ENCODE peak calls at places on chromosomes 4 and X, in nine cellular contexts. T is foreskin fibroblast, I is kidney epithelial cell, O is GM13976, N is IMR-90, P is cardiac fibroblast, Q is astrocyte of the cerebellum, V is HepG2, M is bronchial epithelial cell. D is an unnamed sample.

GRCh38 chrX:134460861-134461218 is 875 bp downstream of the HPRT1 start:
- DNase-seq in N (peak), M (peak), I (no peak), V (no peak), O (no peak), P (peak), Q (no peak), T (peak), D (no peak)

GRCh38 chr4:148060264-148061138 is 328.6 kb downstream of the ARHGAP10 start:
- DNase-seq in I (no peak), V (no peak), N (no peak), O (no peak), T (no peak), P (no peak), Q (no peak), M (peak), D (no peak)

GRCh38 chr4:7183780-7184460 is 8.4 kb upstream of the SORCS2 start:
- DNase-seq in P (no peak), I (no peak), V (no peak), M (no peak), N (no peak), Q (no peak), T (no peak), O (no peak), D (no peak)

GRCh38 chr4:24794916-24795665 is at the start of gene SOD3:
- DNase-seq in V (peak), I (peak), T (peak), N (peak), O (no peak), P (peak), Q (peak), M (peak), D (peak)

GRCh38 chr4:174757736-174758135 is 71.3 kb downstream of the GLRA3 start:
- DNase-seq in V (no peak), I (no peak), T (no peak), Q (no peak), M (no peak), O (no peak), P (no peak), N (no peak), D (no peak)

GRCh38 chrX:117743469-117744251 is 372.9 kb downstream of the KLHL13 start:
- DNase-seq in T (no peak), M (peak), O (no peak), I (no peak), V (peak), Q (no peak), N (peak), P (no peak), D (no peak)

GRCh38 chr4:126338572-126338971 is 1023.8 kb downstream of the FAT4 start:
- DNase-seq in V (no peak), I (no peak), Q (no peak), M (peak), N (no peak), P (no peak), T (no peak), O (no peak), D (no peak)

GRCh38 chr4:18813055-18813454 is 791.5 kb upstream of the LCORL start:
- DNase-seq in P (no peak), O (no peak), I (no peak), T (no peak), N (no peak), V (no peak), Q (no peak), M (no peak), D (no peak)

GRCh38 chr4:87052615-87053014 is 117.8 kb downstream of the AFF1 start:
- DNase-seq in N (no peak), V (no peak), I (no peak), M (no peak), Q (no peak), T (no peak), P (no peak), O (no peak), D (no peak)

GRCh38 chr4:167622481-167623240 is 388.4 kb upstream of the SPOCK3 start:
- DNase-seq in O (peak), T (peak), Q (peak), N (peak), V (peak), I (no peak), M (peak), P (peak), D (no peak)

GRCh38 chrX:40166582-40166981 is 68.8 kb upstream of the BCOR start:
- DNase-seq in O (no peak), P (peak), I (no peak), V (no peak), Q (no peak), T (peak), N (peak), M (no peak), D (no peak)

GRCh38 chr4:159204566-159204965 is 101.7 kb downstream of the RAPGEF2 start:
- DNase-seq in N (no peak), M (no peak), T (no peak), Q (no peak), V (no peak), I (no peak), O (no peak), P (no peak), D (no peak)

GRCh38 chrX:18676470-18676869 is 4.6 kb upstream of the RS1 start:
- DNase-seq in V (peak), Q (no peak), P (no peak), N (peak), M (no peak), T (peak), O (no peak), I (no peak), D (no peak)

GRCh38 chr4:55157559-55158277 is 32.3 kb upstream of the KDR start:
- DNase-seq in M (no peak), Q (no peak), V (no peak), O (no peak), N (no peak), I (no peak), T (peak), P (no peak), D (no peak)

GRCh38 chr4:11698846-11699590 is 270.3 kb upstream of the HS3ST1 start:
- DNase-seq in Q (peak), O (no peak), I (no peak), M (peak), T (peak), P (peak), N (peak), V (no peak), D (no peak)

GRCh38 chr4:7124643-7125442 is 57.0 kb upstream of the GRPEL1 start:
- DNase-seq in I (peak), N (peak), P (peak), T (peak), Q (peak), M (peak), O (no peak), V (peak), D (no peak)

GRCh38 chr4:123096038-123096437 is 173.6 kb upstream of the NUDT6 start:
- DNase-seq in I (no peak), V (peak), M (peak), N (no peak), T (peak), P (peak), O (no peak), Q (no peak), D (no peak)
- TF ChIP-seq CTCF in I (peak), V (peak), M (peak), N (no peak), T (peak), P (peak), O (no peak), Q (peak), D (no peak)

DNA sequence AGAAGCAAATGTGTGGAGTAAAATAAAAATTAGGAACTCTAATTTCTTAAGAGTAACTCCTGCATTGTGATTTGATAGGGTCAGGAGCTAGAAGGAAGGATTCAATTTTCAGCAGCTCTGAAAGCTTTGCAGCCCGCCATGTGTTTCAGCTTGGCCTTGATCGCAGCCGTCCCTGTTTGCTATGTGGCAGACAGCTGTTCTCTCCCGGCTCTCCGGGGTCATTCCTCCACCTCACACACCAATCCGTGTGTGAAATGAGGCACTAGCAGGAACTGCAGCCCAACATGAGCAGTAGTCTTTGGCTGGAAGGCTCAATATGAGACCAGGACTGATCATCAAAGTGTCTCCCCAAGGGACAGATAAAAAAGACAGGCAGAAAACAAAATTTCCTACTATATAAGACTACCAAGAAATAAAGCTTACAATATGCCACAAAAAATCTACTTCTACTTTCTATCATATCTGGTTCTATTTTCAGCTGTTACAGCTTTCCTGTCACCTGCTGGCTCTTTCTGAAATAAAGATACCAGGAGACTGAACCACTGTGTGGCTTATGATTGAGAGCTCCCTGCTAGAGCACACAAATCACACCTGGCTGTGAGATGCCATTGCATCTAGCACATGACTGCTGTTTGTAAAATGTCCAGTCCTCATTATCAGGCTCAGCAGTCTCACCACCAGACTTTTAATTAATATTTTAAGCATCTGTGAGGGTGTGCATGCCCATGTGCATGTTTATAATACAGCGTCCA is 44.1 kb upstream of the SEC24B start:
- DNase-seq in O (no peak), Q (no peak), I (no peak), T (peak), N (no peak), V (peak), M (no peak), P (no peak), D (no peak)
- TF ChIP-seq CTCF in O (no peak), Q (no peak), I (no peak), T (no peak), N (no peak), V (no peak), M (no peak), P (no peak), D (no peak)

GRCh38 chr4:89514811-89515210 is 207.2 kb upstream of the GPRIN3 start:
- DNase-seq in I (no peak), P (no peak), T (peak), M (no peak), N (no peak), O (no peak), Q (no peak), V (no peak), D (no peak)

GRCh38 chr4:89519771-89520170 is 212.2 kb upstream of the GPRIN3 start:
- DNase-seq in P (no peak), Q (no peak), I (no peak), M (no peak), T (no peak), V (no peak), O (no peak), N (no peak), D (no peak)

DNA sequence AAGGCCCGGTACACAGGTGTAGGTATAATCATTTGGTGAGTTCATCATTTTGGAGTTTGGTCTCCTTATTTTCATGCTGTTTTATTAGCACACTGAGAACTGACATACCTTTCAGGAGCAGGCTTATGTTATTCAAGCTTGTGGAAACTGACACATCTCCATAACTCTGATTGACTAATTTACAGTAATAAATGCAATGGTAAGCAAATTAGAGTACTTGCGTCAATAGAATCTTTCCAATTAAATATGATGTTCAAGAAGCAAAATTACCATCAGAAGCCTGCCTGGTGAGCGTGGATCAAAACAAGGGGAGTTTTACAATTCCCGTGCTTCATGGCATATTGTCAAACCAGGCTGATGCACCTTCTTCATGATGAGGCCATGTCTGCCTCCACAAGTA is 210.7 kb upstream of the GPRIN3 start:
- DNase-seq in Q (no peak), O (no peak), P (no peak), I (no peak), T (no peak), M (no peak), V (no peak), N (no peak), D (no peak)
- TF ChIP-seq CTCF in Q (no peak), O (no peak), P (no peak), I (no peak), T (no peak), M (no peak), V (no peak), N (no peak), D (no peak)

DNA sequence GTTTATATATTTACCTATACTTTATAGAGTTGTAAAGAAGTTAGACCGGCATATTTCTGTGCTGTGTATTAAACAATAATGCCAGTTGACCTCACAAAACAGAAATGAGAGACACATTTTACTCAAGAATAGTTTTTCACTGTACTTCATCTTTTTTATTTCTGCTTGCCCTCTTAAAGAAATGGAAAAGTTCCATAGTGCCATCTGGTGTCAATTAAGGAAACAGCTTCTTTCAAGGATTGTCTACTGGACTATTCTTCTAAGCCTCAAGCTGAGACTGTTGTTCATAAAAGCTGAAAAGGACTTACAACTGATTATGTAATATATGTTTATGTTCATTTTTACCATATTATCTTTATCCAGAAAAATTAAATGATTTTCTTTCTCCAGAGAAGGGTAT is 1523.8 kb downstream of the ARAP2 start:
- DNase-seq in T (peak), V (peak), I (peak), O (no peak), M (peak), Q (peak), N (peak), P (peak), D (no peak)
- TF ChIP-seq CTCF in T (peak), V (peak), I (peak), O (peak), M (peak), Q (peak), N (peak), P (peak), D (no peak)

GRCh38 chrX:79592259-79592658 is 225.1 kb upstream of the ITM2A start:
- DNase-seq in P (no peak), M (no peak), N (no peak), V (no peak), I (no peak), T (no peak), Q (no peak), O (no peak), D (no peak)
- TF ChIP-seq CTCF in P (no peak), M (no peak), N (peak), V (no peak), I (peak), T (no peak), Q (no peak), O (no peak), D (no peak)

GRCh38 chrX:26778320-26778888 is 562.4 kb downstream of the MAGEB5 start:
- DNase-seq in V (no peak), P (peak), T (no peak), I (no peak), Q (no peak), N (no peak), M (no peak), O (no peak), D (no peak)

GRCh38 chrX:26788402-26788998 is 572.5 kb downstream of the MAGEB5 start:
- DNase-seq in P (peak), M (peak), N (no peak), O (no peak), I (peak), T (peak), Q (no peak), V (no peak), D (no peak)

GRCh38 chrX:26783512-26784225 is 567.7 kb downstream of the MAGEB5 start:
- DNase-seq in I (no peak), T (peak), N (peak), M (peak), V (peak), Q (peak), O (no peak), P (peak), D (no peak)
- TF ChIP-seq CTCF in I (peak), T (peak), N (peak), M (peak), V (peak), Q (peak), O (peak), P (peak), D (peak)

DNA sequence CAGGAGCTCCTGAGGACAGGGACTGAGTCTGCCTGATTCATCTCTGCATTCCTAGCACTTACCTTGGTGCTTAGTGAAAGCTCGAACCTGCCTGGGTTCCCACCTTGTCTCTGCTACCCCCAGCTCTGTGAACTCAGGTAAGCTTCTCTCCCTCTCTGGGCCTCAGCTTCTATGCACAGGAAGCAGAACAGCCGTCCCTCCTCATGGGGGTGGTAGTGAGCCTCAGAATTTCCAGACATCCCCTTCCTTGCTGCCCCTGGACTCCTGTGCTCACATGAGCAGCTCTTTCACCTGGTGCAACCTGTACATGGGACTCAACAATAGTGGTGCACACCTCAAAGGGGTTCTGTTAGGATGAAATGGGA is 50.8 kb downstream of the HTRA3 start:
- DNase-seq in V (peak), N (no peak), O (no peak), T (no peak), I (no peak), Q (no peak), M (no peak), P (no peak), D (no peak)
- TF ChIP-seq CTCF in V (peak), N (no peak), O (no peak), T (peak), I (peak), Q (no peak), M (peak), P (no peak), D (no peak)

DNA sequence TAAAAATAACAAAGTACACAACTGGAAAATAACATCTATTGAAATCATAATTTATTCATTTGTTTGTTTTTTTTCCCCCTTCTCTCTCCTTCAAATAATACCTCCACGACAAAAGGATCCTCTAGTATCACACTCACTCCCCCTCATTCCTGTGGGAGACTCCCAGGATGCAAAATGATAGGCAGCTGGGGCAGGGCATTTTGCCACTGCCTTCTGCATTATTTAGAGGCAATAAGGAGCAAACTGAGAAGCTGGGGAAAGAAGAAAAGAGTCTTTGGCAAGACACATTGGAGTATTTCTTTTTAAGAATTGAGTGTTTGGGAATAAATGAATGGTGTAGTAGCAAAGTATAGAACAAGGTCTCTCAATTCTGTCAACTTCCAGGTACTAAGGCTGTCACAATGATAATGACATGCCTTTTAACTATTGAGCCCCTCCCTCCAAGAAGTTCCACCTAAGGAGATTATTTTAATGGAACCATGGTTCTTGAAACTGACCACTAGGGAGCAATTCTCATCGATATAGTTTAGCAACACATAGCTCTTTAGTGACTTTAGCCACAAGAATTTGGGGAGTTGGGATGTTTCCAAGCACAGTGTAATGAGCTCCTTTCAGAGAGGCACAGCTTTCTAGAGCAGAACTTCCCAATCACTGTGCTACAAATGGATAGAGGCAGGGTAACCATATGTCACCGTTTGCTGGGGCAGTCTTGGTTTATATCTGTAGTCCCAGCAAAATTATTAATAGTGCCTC is 303.3 kb downstream of the FRMPD4 start:
- DNase-seq in V (no peak), I (no peak), T (peak), O (no peak), M (peak), Q (peak), P (peak), N (peak), D (no peak)
- TF ChIP-seq CTCF in V (no peak), I (peak), T (peak), O (no peak), M (no peak), Q (peak), P (peak), N (peak), D (no peak)